ENCODE peak calls at places on chromosomes 12 and 14, in eight cellular contexts. V is LNCaP clone FGC, P is lung, Z is endothelial cell of umbilical vein, S is H9, C is fibroblast of mammary gland, I is nephron progenitor cell, Q is tibial artery. B is an unnamed sample.

GRCh38 chr12:26317942-26318565 is 122.7 kb downstream of the SSPN start:
- DNase-seq in S (no peak), C (peak), I (no peak), Z (peak), V (no peak), Q (no peak), P (no peak), B (no peak)

GRCh38 chr14:68934034-68934433 is 45.1 kb downstream of the ACTN1 start:
- DNase-seq in Q (no peak), Z (no peak), S (no peak), V (no peak), I (no peak), C (no peak), P (no peak), B (no peak)

GRCh38 chr12:51482808-51483532 is 58.3 kb downstream of the SLC4A8 start:
- DNase-seq in I (no peak), Z (peak), C (no peak), Q (no peak), V (no peak), P (no peak), S (no peak), B (no peak)

GRCh38 chr12:50059440-50060119 is 2.2 kb downstream of the ASIC1 start:
- DNase-seq in Z (no peak), Q (no peak), S (no peak), I (no peak), C (no peak), V (no peak), P (no peak), B (no peak)

GRCh38 chr12:6767592-6768384 is 1.6 kb downstream of the PTMS start:
- DNase-seq in S (no peak), I (peak), V (no peak), P (no peak), Z (peak), C (no peak), Q (no peak), B (no peak)

GRCh38 chr14:52052289-52052943 is 16.4 kb downstream of the NID2 start:
- DNase-seq in C (peak), Q (peak), V (no peak), I (no peak), Z (no peak), P (no peak), S (no peak), B (no peak)

GRCh38 chr14:39367387-39367751 is 64.9 kb downstream of the FBXO33 start:
- DNase-seq in P (no peak), Z (no peak), S (peak), V (no peak), C (no peak), I (no peak), Q (no peak), B (no peak)

GRCh38 chr12:4809449-4810218 is 89.4 kb downstream of the GALNT8 start:
- DNase-seq in Z (no peak), V (no peak), S (peak), I (peak), C (no peak), P (no peak), Q (no peak), B (no peak)

GRCh38 chr12:102486153-102486552 is 5.8 kb upstream of the IGF1 start:
- DNase-seq in Q (no peak), C (no peak), V (no peak), S (no peak), I (no peak), P (no peak), Z (no peak), B (no peak)

GRCh38 chr12:50825372-50825838 is 17.3 kb upstream of the TMPRSS12 start:
- DNase-seq in P (no peak), Q (no peak), I (no peak), V (peak), Z (peak), C (peak), S (no peak), B (no peak)

GRCh38 chr14:32762886-32763285 is 175.8 kb upstream of the NPAS3 start:
- DNase-seq in P (no peak), S (no peak), V (no peak), C (peak), I (no peak), Z (no peak), Q (no peak), B (no peak)

GRCh38 chr14:71169028-71169427 is 261.8 kb downstream of the PCNX1 start:
- DNase-seq in S (no peak), V (no peak), Z (no peak), Q (no peak), I (no peak), P (no peak), C (peak), B (no peak)

GRCh38 chr14:24775919-24776318 is 141.9 kb upstream of the GZMB start:
- DNase-seq in C (peak), Q (no peak), V (no peak), Z (no peak), I (no peak), P (no peak), S (peak), B (no peak)

GRCh38 chr12:44286336-44286735 is 450.5 kb downstream of the TMEM117 start:
- DNase-seq in V (no peak), Z (peak), S (no peak), P (no peak), C (peak), Q (no peak), I (no peak), B (no peak)

GRCh38 chr12:130916251-130916911 is 37.3 kb upstream of the ADGRD1 start:
- DNase-seq in C (peak), S (peak), Z (peak), P (peak), Q (peak), I (peak), V (peak), B (peak)

GRCh38 chr12:15808250-15808971 is 19.2 kb upstream of the EPS8 start:
- DNase-seq in V (no peak), P (no peak), C (no peak), Z (peak), S (no peak), Q (no peak), I (no peak), B (no peak)

GRCh38 chr14:64645220-64645891 is 58.9 kb upstream of the PLEKHG3 start:
- DNase-seq in P (no peak), V (no peak), I (peak), Z (peak), Q (no peak), C (peak), S (peak), B (peak)

GRCh38 chr14:91018465-91018864 is 42.0 kb downstream of the RPS6KA5 start:
- DNase-seq in P (no peak), V (no peak), I (no peak), C (no peak), Z (no peak), Q (no peak), S (no peak), B (no peak)

GRCh38 chr14:100291305-100292075 is 14.8 kb downstream of the SLC25A29 start:
- DNase-seq in V (no peak), P (no peak), Q (peak), S (no peak), Z (no peak), I (no peak), C (no peak), B (no peak)

GRCh38 chr12:109480356-109480755 is 2.9 kb downstream of the UBE3B start:
- DNase-seq in Z (no peak), S (no peak), Q (no peak), P (no peak), V (no peak), C (no peak), I (no peak), B (no peak)

GRCh38 chr14:103259801-103260628 is 74.0 kb upstream of the EIF5 start:
- DNase-seq in Q (no peak), I (no peak), V (peak), S (no peak), Z (no peak), C (no peak), P (no peak), B (no peak)

GRCh38 chr12:14214495-14214894 is 151.0 kb upstream of the ATF7IP start:
- DNase-seq in Q (no peak), S (no peak), V (no peak), I (no peak), C (peak), Z (no peak), P (no peak), B (no peak)

GRCh38 chr12:111458773-111459172 is 53.0 kb downstream of the SH2B3 start:
- DNase-seq in Z (no peak), V (peak), I (no peak), C (no peak), S (no peak), P (no peak), Q (no peak), B (peak)
- TF ChIP-seq CTCF in Z (no peak), V (no peak), I (no peak), C (no peak), S (no peak), P (no peak), Q (no peak), B (no peak)

GRCh38 chr12:31959701-31960391 is 631 bp downstream of the RESF1 start:
- DNase-seq in Q (peak), Z (peak), I (peak), V (peak), C (peak), P (peak), S (no peak), B (peak)
- TF ChIP-seq CTCF in Q (no peak), Z (peak), I (no peak), V (peak), C (no peak), P (no peak), S (no peak), B (peak)

DNA sequence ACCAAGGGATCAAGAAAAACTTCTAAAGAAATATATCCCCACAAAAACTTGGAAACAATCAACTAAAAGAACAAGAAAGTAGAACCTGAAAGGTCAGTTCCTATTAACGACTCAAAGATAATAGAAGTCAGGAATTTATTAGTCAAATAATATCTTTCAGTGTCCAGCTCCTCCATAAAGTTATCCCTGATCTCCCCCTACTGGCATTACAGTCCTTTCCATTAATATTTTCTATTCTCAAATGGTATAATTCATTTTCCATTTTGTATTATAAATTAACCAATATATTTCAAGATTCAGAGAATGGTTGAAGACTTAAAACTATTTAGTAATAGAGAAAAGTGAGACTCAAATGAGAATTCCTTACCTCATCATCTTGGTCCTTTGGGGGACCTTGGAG is 11.6 kb upstream of the SUPT16H start:
- DNase-seq in I (no peak), V (no peak), Q (no peak), Z (no peak), P (no peak), C (no peak), S (no peak), B (no peak)
- TF ChIP-seq CTCF in I (no peak), V (peak), Q (no peak), Z (no peak), P (no peak), C (no peak), S (no peak), B (peak)

DNA sequence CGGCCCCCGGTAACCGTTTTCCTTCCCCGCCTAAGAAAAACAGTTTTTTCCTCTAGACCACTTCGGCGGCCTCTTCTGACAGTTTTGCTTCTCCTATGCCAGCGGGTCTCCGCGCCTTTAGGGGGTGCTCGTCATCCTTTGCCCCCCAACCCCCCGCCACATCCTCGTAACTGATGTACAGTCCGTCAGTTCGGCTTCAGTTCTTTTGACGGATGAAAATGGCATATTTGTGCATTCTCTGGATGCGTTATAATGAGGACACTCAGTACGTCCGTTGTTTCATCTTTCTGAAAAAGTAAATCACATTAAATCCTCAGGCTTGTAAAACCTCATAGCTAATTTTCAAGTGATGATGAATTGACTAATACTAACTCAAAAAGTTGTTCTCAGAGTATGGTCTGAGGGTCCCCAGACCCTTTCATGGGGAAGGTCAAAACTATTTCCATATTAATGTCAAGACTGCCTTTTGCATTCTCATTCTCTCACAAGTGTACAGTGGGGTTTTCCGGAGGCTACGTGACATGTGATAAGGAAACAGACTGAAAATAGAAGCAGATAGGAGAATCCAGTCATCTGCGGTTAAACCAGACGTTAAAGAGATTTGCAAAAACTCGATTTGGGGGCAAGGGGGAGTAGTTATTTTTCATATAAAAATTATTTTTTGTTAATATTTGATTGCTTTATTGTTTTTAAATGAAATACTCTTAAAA is 829 bp upstream of the NAP1L1 start:
- DNase-seq in Q (no peak), Z (peak), P (no peak), C (peak), V (no peak), S (no peak), I (no peak), B (no peak)
- TF ChIP-seq CTCF in Q (no peak), Z (peak), P (no peak), C (peak), V (peak), S (peak), I (no peak), B (peak)

DNA sequence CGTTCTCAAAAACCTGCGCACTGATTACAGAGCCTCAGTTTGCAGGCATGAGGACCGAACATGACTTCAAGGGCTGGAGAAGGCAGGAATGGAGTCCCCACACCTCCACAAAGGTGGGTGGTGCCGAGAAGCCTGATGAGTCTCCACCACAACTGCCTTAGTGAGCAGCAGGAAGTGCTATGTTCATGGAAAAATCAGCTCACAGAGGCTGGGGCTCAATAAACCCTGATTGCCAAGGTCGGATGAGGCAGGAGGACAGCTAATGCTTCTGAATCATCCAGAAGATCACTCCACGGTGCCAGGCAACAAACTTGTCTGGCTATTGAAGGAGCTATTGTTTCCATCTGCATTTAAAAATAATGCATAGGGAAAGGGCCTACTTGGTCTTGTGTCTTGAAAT is 31.1 kb downstream of the APPL2 start:
- DNase-seq in P (no peak), I (no peak), C (peak), Q (no peak), Z (peak), S (no peak), V (no peak), B (no peak)
- TF ChIP-seq CTCF in P (no peak), I (no peak), C (no peak), Q (no peak), Z (no peak), S (no peak), V (no peak), B (no peak)

DNA sequence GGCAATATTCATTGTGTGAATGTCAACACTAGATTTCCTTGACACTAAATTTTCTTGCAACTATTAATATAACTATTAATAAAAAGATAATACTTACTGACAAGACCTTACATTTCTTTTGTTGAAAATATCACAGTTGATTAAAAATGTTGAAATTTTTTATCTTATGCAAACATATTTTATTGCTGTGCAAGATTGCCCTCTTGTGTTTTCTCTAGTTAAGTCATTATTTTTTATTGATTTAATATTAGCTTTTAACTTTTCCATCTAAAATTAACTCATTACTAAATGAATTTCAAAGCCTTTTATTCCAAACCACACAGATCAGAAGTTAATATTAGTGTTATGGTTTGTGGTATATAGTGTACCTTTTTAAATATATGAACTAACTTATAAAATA is 11.7 kb upstream of the NAA30 start:
- DNase-seq in Z (peak), C (peak), Q (no peak), P (no peak), I (no peak), V (no peak), S (no peak), B (no peak)
- TF ChIP-seq CTCF in Z (no peak), C (no peak), Q (no peak), P (no peak), I (no peak), V (no peak), S (no peak), B (peak)

GRCh38 chr14:74549588-74549987 is 56.0 kb downstream of the ISCA2 start:
- DNase-seq in Q (no peak), I (no peak), Z (no peak), S (no peak), P (no peak), V (peak), C (peak), B (no peak)
- TF ChIP-seq CTCF in Q (no peak), I (no peak), Z (peak), S (peak), P (no peak), V (peak), C (peak), B (peak)

GRCh38 chr14:54001189-54001878 is 44.7 kb upstream of the BMP4 start:
- DNase-seq in P (no peak), C (no peak), Q (no peak), Z (peak), I (no peak), V (no peak), S (no peak), B (no peak)
- TF ChIP-seq CTCF in P (no peak), C (no peak), Q (no peak), Z (peak), I (no peak), V (peak), S (peak), B (peak)

DNA sequence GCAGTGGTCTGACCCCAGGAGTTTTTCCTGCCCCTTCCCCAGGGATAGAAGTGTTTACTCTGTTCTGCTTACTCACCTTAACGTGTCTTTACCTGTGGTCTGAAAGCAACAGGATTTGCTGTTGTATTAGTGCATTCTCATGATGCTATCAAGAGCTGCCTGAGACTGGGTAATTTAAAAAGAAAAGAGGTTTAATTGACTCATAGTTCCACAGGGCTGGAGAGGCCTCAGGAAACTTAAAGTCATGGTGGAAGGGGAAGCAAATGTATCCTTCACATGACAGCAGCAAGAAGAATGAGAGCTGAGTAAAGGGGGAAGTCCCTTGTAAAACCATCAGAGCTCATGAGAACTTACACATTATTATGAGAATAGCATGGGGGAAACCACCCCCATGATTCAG is 240.4 kb downstream of the SNAPC1 start:
- DNase-seq in C (peak), S (no peak), P (no peak), Z (peak), Q (no peak), V (no peak), I (no peak), B (no peak)
- TF ChIP-seq CTCF in C (no peak), S (no peak), P (no peak), Z (no peak), Q (no peak), V (no peak), I (no peak), B (no peak)

DNA sequence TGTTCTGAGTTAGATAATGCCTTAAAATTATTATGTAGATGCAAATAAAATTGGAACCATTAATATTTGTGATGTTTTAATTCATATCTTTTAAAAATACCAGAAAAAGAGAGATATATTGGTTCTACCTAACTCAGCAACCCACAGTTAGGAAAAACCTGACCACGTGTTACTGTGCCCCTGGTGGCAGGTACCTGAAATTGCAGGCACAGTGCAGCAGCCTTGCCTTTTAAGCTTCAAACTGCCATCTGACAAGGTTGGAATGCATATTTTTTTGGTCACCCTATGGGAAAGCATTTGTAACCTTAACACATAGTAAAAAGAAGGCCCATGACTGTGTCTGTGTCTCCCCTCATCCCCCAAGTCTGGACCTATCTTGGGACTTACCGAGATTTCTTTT is 109.4 kb upstream of the NOS1 start:
- DNase-seq in P (no peak), S (no peak), V (no peak), Q (no peak), I (no peak), Z (no peak), C (no peak), B (no peak)
- TF ChIP-seq CTCF in P (no peak), S (peak), V (peak), Q (no peak), I (peak), Z (peak), C (peak), B (peak)